ENCODE peak calls at places on chromosomes 13 and 19, in five cellular contexts. S, I, G, H and R are unnamed samples.

GRCh38 chr13:109949395-109949794 is 163.0 kb upstream of the IRS2 start:
- DNase-seq in H (no peak), I (no peak), G (no peak), S (peak; percentile 13), R (no peak)

GRCh38 chr13:29648760-29649159 is 53.3 kb upstream of the SLC7A1 start:
- DNase-seq in I (no peak), S (no peak), G (no peak), H (no peak), R (no peak)

GRCh38 chr19:46351241-46352041 is 4.6 kb downstream of the PPP5C start:
- DNase-seq in I (no peak), S (peak; percentile 68), H (peak; percentile 31), G (no peak), R (no peak)

GRCh38 chr13:111280666-111281577 is 39.5 kb upstream of the TEX29 start:
- DNase-seq in S (peak; percentile 45), G (no peak), H (no peak), I (no peak), R (no peak)

GRCh38 chr19:827314-827709 is 325 bp upstream of the AZU1 start:
- DNase-seq in G (no peak), S (no peak), H (no peak), I (no peak), R (no peak)

GRCh38 chr13:50626031-50626643 is 217.4 kb downstream of the DLEU7 start:
- DNase-seq in G (no peak), I (no peak), H (peak; percentile 44), S (peak; percentile 84), R (no peak)

GRCh38 chr13:112999414-113000177 is 30.6 kb downstream of the MCF2L start:
- DNase-seq in H (no peak), G (no peak), I (no peak), S (no peak), R (no peak)

GRCh38 chr13:109408596-109409382 is 377.6 kb downstream of the IRS2 start:
- DNase-seq in H (no peak), S (no peak), I (no peak), G (no peak), R (no peak)

GRCh38 chr19:16429066-16429758 is 42.6 kb downstream of the EPS15L1 start:
- DNase-seq in H (no peak), I (no peak), S (no peak), G (no peak), R (no peak)

GRCh38 chr13:27450921-27451461 is 627 bp upstream of the MTIF3 start:
- DNase-seq in I (peak; percentile 5), G (peak; percentile 70), S (peak; percentile 76), H (peak; percentile 20), R (no peak)

GRCh38 chr19:34579281-34580054 is 97.5 kb downstream of the SCGB2B2 start:
- DNase-seq in S (no peak), G (no peak), I (no peak), H (no peak), R (peak; percentile 22)

GRCh38 chr19:355134-355533 is 10.5 kb upstream of the MIER2 start:
- DNase-seq in G (no peak), H (no peak), S (no peak), I (no peak), R (no peak)

GRCh38 chr19:55240713-55241020 is 12.1 kb upstream of the TMEM86B start:
- DNase-seq in I (no peak), H (no peak), S (no peak), G (no peak), R (no peak)
- H2BK12ac ChIP-seq in I (no peak overlapping the region), H (no peak overlapping the region), S (no peak overlapping the region), G (no peak overlapping the region), R (no peak overlapping the region)

DNA sequence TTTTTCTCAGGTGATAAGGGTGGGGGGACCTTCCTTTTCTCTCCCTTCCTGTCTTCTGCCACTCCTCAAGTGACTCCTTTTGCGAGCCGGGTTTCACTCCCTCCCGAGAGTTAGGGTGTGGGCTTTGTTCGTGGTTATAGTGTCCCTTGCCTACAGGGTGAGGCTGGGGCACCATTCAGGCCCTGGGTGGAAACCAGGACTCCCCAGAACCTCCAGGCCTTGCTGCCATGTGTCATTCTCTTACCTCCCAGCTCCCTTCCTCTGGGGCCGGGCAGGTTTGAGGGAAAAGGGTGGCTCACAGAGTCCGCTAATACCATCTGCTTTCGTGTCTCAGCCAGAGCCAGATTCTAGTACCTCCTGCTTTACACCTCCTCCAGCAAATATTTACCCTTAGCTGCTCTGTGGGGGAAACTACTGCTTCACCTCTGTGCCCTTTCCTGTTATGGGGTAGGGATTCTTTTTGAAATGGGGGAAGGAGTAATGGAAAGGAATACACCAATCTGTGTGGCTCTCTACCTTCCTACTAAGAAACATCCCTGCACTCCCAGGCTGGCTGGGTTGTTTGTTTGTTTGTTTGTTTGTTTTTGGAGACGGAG is 2.8 kb downstream of the ACTN4 start:
- DNase-seq in I (no peak), S (peak; percentile 39), H (no peak), G (no peak), R (no peak)
- H3K4ac ChIP-seq in I (no peak overlapping the region), S (peak overlapping the region; percentile 60), H (peak overlapping the region; percentile 100), G (no peak overlapping the region), R (no peak overlapping the region)

GRCh38 chr13:42551611-42552010 is 22.3 kb upstream of the TNFSF11 start:
- DNase-seq in H (no peak), G (no peak), S (peak; percentile 27), I (no peak), R (no peak)
- H2BK12ac ChIP-seq in H (no peak overlapping the region), G (no peak overlapping the region), S (no peak overlapping the region), I (no peak overlapping the region), R (no peak overlapping the region)

DNA sequence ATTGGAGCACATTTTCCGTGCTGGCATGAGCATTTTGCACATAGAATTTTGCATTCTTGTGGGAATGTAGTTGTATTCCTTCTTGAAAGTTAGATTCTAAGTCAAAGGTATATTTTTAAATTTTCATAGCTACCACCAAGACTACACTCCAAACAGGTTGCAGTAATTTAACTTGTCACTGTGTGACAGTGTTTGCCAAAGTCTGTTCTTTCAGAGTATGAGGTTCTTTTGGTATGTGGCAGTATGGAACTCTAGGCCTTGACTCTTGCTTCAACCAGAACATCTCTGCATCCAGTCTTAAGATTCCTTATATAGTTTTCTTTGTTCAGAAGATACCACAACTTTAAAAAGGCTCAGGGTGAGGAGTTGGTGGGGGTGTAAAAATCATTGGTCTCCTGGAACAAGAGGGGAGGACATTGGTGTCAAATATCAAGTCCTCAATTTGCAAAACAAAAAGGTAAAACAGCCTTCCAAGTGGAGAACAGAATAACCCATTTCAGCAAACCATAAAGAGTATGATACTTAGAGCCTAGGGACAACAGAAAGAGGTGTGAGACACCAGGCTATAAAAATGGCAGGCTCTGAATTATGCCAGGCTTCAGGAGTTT is 21.0 kb upstream of the CCDC97 start:
- DNase-seq in G (no peak), S (no peak), I (no peak), H (no peak), R (no peak)
- H3K4ac ChIP-seq in G (no peak overlapping the region), S (no peak overlapping the region), I (no peak overlapping the region), H (no peak overlapping the region), R (no peak overlapping the region)

GRCh38 chr19:29432677-29433076 is 93.1 kb upstream of the VSTM2B start:
- DNase-seq in H (no peak), I (no peak), S (no peak), G (no peak), R (no peak)
- H2BK12ac ChIP-seq in H (no peak overlapping the region), I (no peak overlapping the region), S (no peak overlapping the region), G (no peak overlapping the region), R (no peak overlapping the region)